ENCODE peak calls at places on chromosomes 7 and 10, in eight cellular contexts. Z is ACHN; C is GM06990; A is nephron progenitor cell; E is activated T-cell treated with anti-CD3 and anti-CD28 coated beads, Interleukin-2, amount 50 U/mL, for 24 hours; B is T-cell; K is fibroblast of pulmonary artery; T is sciatic nerve. L is an unnamed sample.
A peak's percentile ranks its signal among the peaks of the same experiment; 100 is the strongest.

GRCh38 chr10:132878730-132879407 is 63.5 kb downstream of the CFAP46 start:
- DNase-seq in Z (no peak), C (no peak), A (no peak), E (no peak), B (no peak), K (no peak), T (peak; percentile 36), L (peak; percentile 15)

GRCh38 chr10:132690401-132690800 is 95.5 kb downstream of the NKX6-2 start:
- DNase-seq in Z (no peak), C (no peak), A (no peak), E (no peak), B (no peak), K (no peak), T (peak; percentile 39), L (peak; percentile 37)

GRCh38 chr10:106711313-106711906 is 453.1 kb downstream of the SORCS1 start:
- DNase-seq in Z (peak; percentile 64), C (no peak), A (peak; percentile 57), E (peak; percentile 28), B (no peak), K (peak; percentile 22), T (peak; percentile 62), L (peak; percentile 68)

GRCh38 chr10:82981137-82981723 is 1106.2 kb downstream of the NRG3 start:
- DNase-seq in Z (no peak), C (no peak), A (no peak), E (no peak), B (no peak), K (peak; percentile 29), T (no peak), L (no peak)

GRCh38 chr7:54799792-54800191 is 40.8 kb upstream of the SEC61G start:
- DNase-seq in Z (no peak), C (no peak), A (no peak), E (no peak), B (no peak), K (peak; percentile 35), T (no peak), L (no peak)

GRCh38 chr10:50641636-50642035 is 17.9 kb upstream of the SGMS1 start:
- DNase-seq in Z (no peak), C (no peak), A (no peak), E (no peak), B (no peak), K (peak; percentile 10), T (no peak), L (no peak)

GRCh38 chr10:22368976-22369375 is 23.7 kb downstream of the SPAG6 start:
- DNase-seq in Z (no peak), C (no peak), A (no peak), E (no peak), B (no peak), K (no peak), T (no peak), L (no peak)

GRCh38 chr10:120336910-120337540 is 120.0 kb upstream of the PLPP4 start:
- DNase-seq in Z (peak; percentile 59), C (peak; percentile 4), A (peak; percentile 76), E (peak; percentile 66), B (no peak), K (peak; percentile 48), T (peak; percentile 67), L (peak; percentile 75)

GRCh38 chr7:114901771-114902170 is 20.1 kb upstream of the MDFIC start:
- DNase-seq in Z (no peak), C (no peak), A (no peak), E (no peak), B (no peak), K (peak; percentile 52), T (no peak), L (no peak)

GRCh38 chr10:4931587-4931986 is 31.6 kb upstream of the AKR1C1 start:
- DNase-seq in Z (no peak), C (no peak), A (no peak), E (no peak), B (no peak), K (no peak), T (no peak), L (no peak)

GRCh38 chr10:43206391-43207235 is 60.3 kb downstream of the RASGEF1A start:
- DNase-seq in Z (no peak), C (no peak), A (peak; percentile 1), E (peak; percentile 22), B (peak; percentile 2), K (no peak), T (peak; percentile 51), L (peak; percentile 36)

GRCh38 chr7:8197994-8198698 is 63.8 kb downstream of the ICA1 start:
- DNase-seq in Z (no peak), C (no peak), A (no peak), E (no peak), B (no peak), K (no peak), T (no peak), L (no peak)

GRCh38 chr7:140684066-140684950 is 11.6 kb downstream of the ADCK2 start:
- DNase-seq in Z (no peak), C (no peak), A (no peak), E (no peak), B (no peak), K (no peak), T (no peak), L (peak; percentile 27)